ENCODE peak calls at places on chromosomes 6 and 20, in six cellular contexts. One of them, this sample, is unnamed.

GRCh38 chr6:117481278-117481925 is 1.1 kb upstream of the DCBLD1 start:
- DNase-seq in HepG2: peak
- DNase-seq in fibroblast of lung: no peak
- DNase-seq in HCT116: no peak
- DNase-seq in K562: peak
- DNase-seq in astrocyte: no peak
- DNase-seq in this sample: no peak

GRCh38 chr6:95593025-95593424 is 15.7 kb downstream of the MANEA start:
- DNase-seq in HCT116: no peak
- DNase-seq in K562: no peak
- DNase-seq in HepG2: peak
- DNase-seq in astrocyte: no peak
- DNase-seq in fibroblast of lung: no peak
- DNase-seq in this sample: no peak

GRCh38 chr6:152696543-152696942 is 1.2 kb upstream of the MYCT1 start:
- DNase-seq in K562: no peak
- DNase-seq in astrocyte: peak
- DNase-seq in HepG2: no peak
- DNase-seq in fibroblast of lung: peak
- DNase-seq in HCT116: no peak
- DNase-seq in this sample: peak

GRCh38 chr20:41173161-41173721 is 35.9 kb downstream of the PLCG1 start:
- DNase-seq in K562: peak
- DNase-seq in HCT116: peak
- DNase-seq in astrocyte: peak
- DNase-seq in HepG2: peak
- DNase-seq in fibroblast of lung: peak
- DNase-seq in this sample: peak

GRCh38 chr6:45448417-45449389 is 71.0 kb upstream of the SUPT3H start:
- DNase-seq in fibroblast of lung: peak
- DNase-seq in astrocyte: peak
- DNase-seq in K562: no peak
- DNase-seq in HCT116: no peak
- DNase-seq in HepG2: no peak
- DNase-seq in this sample: no peak

GRCh38 chr6:140441256-140441655 is 1066.8 kb upstream of the CITED2 start:
- DNase-seq in fibroblast of lung: peak
- DNase-seq in astrocyte: peak
- DNase-seq in HepG2: peak
- DNase-seq in K562: peak
- DNase-seq in HCT116: no peak
- DNase-seq in this sample: peak

GRCh38 chr6:169752074-169752623 is 727 bp downstream of the ERMARD start:
- DNase-seq in astrocyte: no peak
- DNase-seq in HCT116: no peak
- DNase-seq in K562: peak
- DNase-seq in HepG2: peak
- DNase-seq in fibroblast of lung: no peak
- DNase-seq in this sample: no peak

GRCh38 chr6:167045828-167046580 is 46.8 kb downstream of the CEP43 start:
- DNase-seq in fibroblast of lung: no peak
- DNase-seq in K562: peak
- DNase-seq in HCT116: no peak
- DNase-seq in astrocyte: no peak
- DNase-seq in HepG2: peak
- DNase-seq in this sample: no peak

GRCh38 chr6:11460837-11461661 is 76.5 kb upstream of the TMEM170B start:
- DNase-seq in K562: no peak
- DNase-seq in astrocyte: no peak
- DNase-seq in HepG2: no peak
- DNase-seq in HCT116: no peak
- DNase-seq in fibroblast of lung: no peak
- DNase-seq in this sample: no peak

GRCh38 chr6:43096451-43097097 is 20.5 kb downstream of the PTK7 start:
- DNase-seq in fibroblast of lung: peak
- DNase-seq in HCT116: no peak
- DNase-seq in K562: peak
- DNase-seq in HepG2: no peak
- DNase-seq in astrocyte: peak
- DNase-seq in this sample: peak

GRCh38 chr6:98156580-98156979 is 677.8 kb upstream of the POU3F2 start:
- DNase-seq in K562: no peak
- DNase-seq in HCT116: no peak
- DNase-seq in fibroblast of lung: no peak
- DNase-seq in HepG2: no peak
- DNase-seq in astrocyte: no peak
- DNase-seq in this sample: no peak

GRCh38 chr20:38252292-38253288 is 7.9 kb downstream of the KIAA1755 start:
- DNase-seq in astrocyte: peak
- DNase-seq in K562: no peak
- DNase-seq in fibroblast of lung: peak
- DNase-seq in HCT116: no peak
- DNase-seq in HepG2: no peak
- DNase-seq in this sample: no peak

GRCh38 chr20:57438552-57438951 is 47.4 kb downstream of the RBM38 start:
- DNase-seq in astrocyte: no peak
- DNase-seq in K562: no peak
- DNase-seq in fibroblast of lung: no peak
- DNase-seq in HepG2: no peak
- DNase-seq in HCT116: no peak
- DNase-seq in this sample: no peak

GRCh38 chr20:6940052-6940451 is 172.6 kb downstream of the BMP2 start:
- DNase-seq in HCT116: no peak
- DNase-seq in astrocyte: no peak
- DNase-seq in K562: peak
- DNase-seq in HepG2: peak
- DNase-seq in fibroblast of lung: no peak
- DNase-seq in this sample: peak

GRCh38 chr6:2953098-2953497 is 18.3 kb downstream of the SERPINB6 start:
- DNase-seq in K562: no peak
- DNase-seq in HCT116: no peak
- DNase-seq in fibroblast of lung: no peak
- DNase-seq in astrocyte: no peak
- DNase-seq in HepG2: no peak
- DNase-seq in this sample: no peak

GRCh38 chr6:73610444-73611275 is 43.1 kb downstream of the SLC17A5 start:
- DNase-seq in astrocyte: peak
- DNase-seq in K562: peak
- DNase-seq in fibroblast of lung: peak
- DNase-seq in HepG2: peak
- DNase-seq in HCT116: peak
- DNase-seq in this sample: peak

GRCh38 chr20:58853976-58854637 is 1.6 kb downstream of the GNAS start:
- DNase-seq in astrocyte: no peak
- DNase-seq in K562: no peak
- DNase-seq in fibroblast of lung: no peak
- DNase-seq in HepG2: no peak
- DNase-seq in HCT116: no peak
- DNase-seq in this sample: no peak
- TF ChIP-seq EZH2 in astrocyte: no peak
- TF ChIP-seq EZH2 in K562: no peak
- TF ChIP-seq EZH2 in fibroblast of lung: peak
- TF ChIP-seq EZH2 in HepG2: no peak
- TF ChIP-seq EZH2 in HCT116: no peak
- TF ChIP-seq EZH2 in this sample: no peak

DNA sequence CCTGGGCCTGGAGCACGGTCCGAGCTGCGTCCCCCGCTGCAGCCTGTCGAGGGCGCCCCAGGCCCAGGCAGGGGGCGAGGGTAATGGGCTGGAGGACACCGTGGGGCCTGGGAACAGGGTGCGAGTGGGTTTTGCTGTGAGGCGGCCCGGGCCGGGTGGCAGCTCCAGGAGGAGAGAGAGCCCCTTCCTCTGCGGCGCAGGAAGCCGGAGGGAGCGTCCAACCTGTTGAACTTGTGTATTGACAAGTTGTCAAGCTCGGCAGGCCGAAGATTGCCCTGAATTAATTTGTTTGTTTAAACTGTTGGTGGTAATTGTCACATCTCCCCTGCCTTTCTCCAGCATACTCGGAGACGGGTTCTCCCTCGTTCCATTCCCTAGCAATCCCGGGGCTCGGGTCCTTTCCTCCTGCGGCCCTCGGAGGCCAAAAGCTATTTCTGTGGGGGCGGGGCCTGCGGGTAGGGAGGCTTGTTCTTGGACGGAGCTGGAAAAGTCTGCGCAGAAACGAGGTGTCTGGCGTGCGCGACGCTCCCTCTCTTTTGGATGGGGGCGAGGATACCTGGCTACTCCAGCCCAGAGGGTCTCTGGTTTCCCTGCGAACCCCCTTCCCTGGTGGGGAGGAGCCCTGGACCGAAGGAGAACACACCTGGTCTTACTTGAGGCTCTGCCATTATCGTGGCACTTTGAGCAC is 9.9 kb downstream of the NR2E1 start:
- DNase-seq in astrocyte: no peak
- DNase-seq in K562: peak
- DNase-seq in HepG2: no peak
- DNase-seq in fibroblast of lung: no peak
- DNase-seq in HCT116: no peak
- DNase-seq in this sample: no peak
- TF ChIP-seq EZH2 in astrocyte: peak
- TF ChIP-seq EZH2 in K562: no peak
- TF ChIP-seq EZH2 in HepG2: no peak
- TF ChIP-seq EZH2 in fibroblast of lung: peak
- TF ChIP-seq EZH2 in HCT116: no peak
- TF ChIP-seq EZH2 in this sample: no peak

GRCh38 chr6:28743271-28743789 is 180.5 kb downstream of the TRIM27 start:
- DNase-seq in astrocyte: no peak
- DNase-seq in HCT116: no peak
- DNase-seq in fibroblast of lung: no peak
- DNase-seq in HepG2: no peak
- DNase-seq in K562: peak
- DNase-seq in this sample: no peak
- TF ChIP-seq EZH2 in astrocyte: no peak
- TF ChIP-seq EZH2 in HCT116: no peak
- TF ChIP-seq EZH2 in fibroblast of lung: no peak
- TF ChIP-seq EZH2 in HepG2: no peak
- TF ChIP-seq EZH2 in K562: no peak
- TF ChIP-seq EZH2 in this sample: no peak

GRCh38 chr20:13221313-13221672 is 219 bp downstream of the ISM1 start:
- DNase-seq in HepG2: no peak
- DNase-seq in HCT116: no peak
- DNase-seq in astrocyte: no peak
- DNase-seq in fibroblast of lung: no peak
- DNase-seq in K562: no peak
- DNase-seq in this sample: no peak

GRCh38 chr20:13220857-13221297 is at the start of gene ISM1:
- DNase-seq in HepG2: no peak
- DNase-seq in K562: no peak
- DNase-seq in fibroblast of lung: peak
- DNase-seq in HCT116: no peak
- DNase-seq in astrocyte: no peak
- DNase-seq in this sample: peak

GRCh38 chr20:13222319-13222716 is 1.2 kb downstream of the ISM1 start:
- DNase-seq in astrocyte: no peak
- DNase-seq in HCT116: no peak
- DNase-seq in fibroblast of lung: no peak
- DNase-seq in HepG2: no peak
- DNase-seq in K562: no peak
- DNase-seq in this sample: no peak

GRCh38 chr20:13219327-13220193 is 1.5 kb upstream of the ISM1 start:
- DNase-seq in fibroblast of lung: no peak
- DNase-seq in astrocyte: no peak
- DNase-seq in K562: no peak
- DNase-seq in HCT116: no peak
- DNase-seq in HepG2: no peak
- DNase-seq in this sample: no peak

DNA sequence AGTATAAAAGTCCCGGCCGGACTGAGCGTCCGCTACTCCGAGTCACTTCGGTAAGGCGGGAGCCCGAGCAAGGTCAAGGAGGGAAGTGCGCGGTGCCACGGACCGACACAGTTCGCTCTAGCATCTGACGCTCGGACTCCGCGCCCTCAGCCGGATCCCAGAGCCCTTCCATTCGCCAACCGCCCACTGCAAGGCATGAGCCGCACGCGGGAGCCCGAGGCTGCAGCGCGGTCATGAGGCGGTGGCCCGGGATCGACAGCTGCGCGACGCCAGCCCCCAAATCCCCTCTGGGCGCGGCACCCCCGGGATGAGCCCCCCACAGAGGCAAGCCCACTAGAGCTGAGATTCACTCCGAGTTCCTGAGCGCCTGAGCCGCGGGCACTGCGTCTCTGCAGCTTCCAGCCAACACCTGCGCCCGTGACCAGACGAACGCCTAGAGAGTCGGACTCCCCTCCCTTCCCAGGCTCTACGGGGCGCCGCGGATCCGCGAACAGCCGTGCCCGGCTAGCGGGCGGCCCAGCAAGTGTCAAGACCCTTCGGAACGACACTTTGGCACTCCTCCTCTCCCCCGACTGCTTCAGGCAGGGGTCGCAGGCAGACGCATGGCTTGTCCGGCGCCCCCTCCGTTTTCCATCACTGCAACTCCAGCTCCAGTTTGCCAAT is 749 bp upstream of the ISM1 start:
- DNase-seq in HCT116: no peak
- DNase-seq in astrocyte: peak
- DNase-seq in K562: no peak
- DNase-seq in HepG2: no peak
- DNase-seq in fibroblast of lung: peak
- DNase-seq in this sample: peak
- TF ChIP-seq EZH2 in HCT116: no peak
- TF ChIP-seq EZH2 in astrocyte: peak
- TF ChIP-seq EZH2 in K562: no peak
- TF ChIP-seq EZH2 in HepG2: peak
- TF ChIP-seq EZH2 in fibroblast of lung: peak
- TF ChIP-seq EZH2 in this sample: peak

GRCh38 chr6:105402090-105402980 is 547 bp downstream of the PREP start:
- DNase-seq in HepG2: peak
- DNase-seq in astrocyte: peak
- DNase-seq in K562: peak
- DNase-seq in HCT116: no peak
- DNase-seq in fibroblast of lung: peak
- DNase-seq in this sample: peak
- TF ChIP-seq EZH2 in HepG2: no peak
- TF ChIP-seq EZH2 in astrocyte: no peak
- TF ChIP-seq EZH2 in K562: no peak
- TF ChIP-seq EZH2 in HCT116: no peak
- TF ChIP-seq EZH2 in fibroblast of lung: no peak
- TF ChIP-seq EZH2 in this sample: no peak